ENCODE peak calls at places on chromosomes 4 and X, in eight cellular contexts. V is B cell, I is endothelial cell, J is IMR-90, Z is lower lobe of right lung, E is fibroblast of mammary gland, B is osteocyte, N is pancreas. W is an unnamed sample.

GRCh38 chrX:119266364-119266995 is 30.4 kb downstream of the PGRMC1 start:
- DNase-seq in I (peak), B (no peak), V (no peak), J (peak), E (peak), Z (no peak), N (no peak), W (peak)

GRCh38 chrX:40130207-40130606 is 32.4 kb upstream of the BCOR start:
- DNase-seq in E (peak), J (peak), V (no peak), I (no peak), Z (no peak), N (no peak), B (no peak), W (no peak)

GRCh38 chrX:93673056-93673868 is at the start of gene NAP1L3:
- DNase-seq in B (peak), E (peak), V (no peak), I (peak), J (peak), N (peak), Z (peak), W (peak)

GRCh38 chrX:71996826-71997225 is 86.2 kb downstream of the NHSL2 start:
- DNase-seq in E (peak), N (no peak), Z (no peak), I (no peak), J (no peak), V (no peak), B (peak), W (no peak)

GRCh38 chr4:145293658-145294057 is 113.3 kb upstream of the OTUD4 start:
- DNase-seq in B (no peak), V (no peak), N (no peak), I (no peak), Z (no peak), E (peak), J (peak), W (no peak)

GRCh38 chr4:127143460-127144190 is 489.1 kb upstream of the INTU start:
- DNase-seq in I (no peak), N (no peak), J (peak), Z (no peak), B (no peak), E (peak), V (no peak), W (no peak)

GRCh38 chrX:153971124-153971631 is 440 bp downstream of the HCFC1 start:
- DNase-seq in I (peak), N (peak), V (peak), B (peak), J (peak), E (peak), Z (peak), W (peak)

GRCh38 chrX:96394566-96394965 is 290.1 kb upstream of the DIAPH2 start:
- DNase-seq in B (no peak), E (peak), N (no peak), J (peak), Z (no peak), V (no peak), I (no peak), W (no peak)

GRCh38 chr4:137432431-137432830 is 99.9 kb downstream of the PCDH18 start:
- DNase-seq in I (no peak), V (no peak), Z (no peak), J (no peak), E (no peak), N (no peak), B (no peak), W (no peak)

GRCh38 chr4:10527438-10527837 is 70.2 kb upstream of the ZNF518B start:
- DNase-seq in V (no peak), E (no peak), I (no peak), J (no peak), N (no peak), B (no peak), Z (no peak), W (no peak)

GRCh38 chr4:138338840-138339239 is 96.7 kb upstream of the SLC7A11 start:
- DNase-seq in V (no peak), E (no peak), I (no peak), Z (no peak), N (no peak), J (no peak), B (no peak), W (no peak)

GRCh38 chr4:137601924-137602323 is 69.6 kb upstream of the PCDH18 start:
- DNase-seq in I (no peak), Z (no peak), E (no peak), J (peak), V (no peak), N (no peak), B (no peak), W (no peak)

GRCh38 chr4:151690884-151691283 is 69.9 kb downstream of the GATB start:
- DNase-seq in Z (no peak), E (peak), I (no peak), V (no peak), B (no peak), N (no peak), J (no peak), W (no peak)

GRCh38 chr4:15457401-15458201 is 12.1 kb upstream of the CC2D2A start:
- DNase-seq in V (peak), J (peak), Z (no peak), B (no peak), E (peak), N (no peak), I (no peak), W (peak)

GRCh38 chrX:920234-920799 is 289.7 kb downstream of the SHOX start:
- DNase-seq in J (no peak), I (no peak), Z (no peak), V (no peak), B (peak), N (no peak), E (peak), W (no peak)

GRCh38 chr4:10998826-10999225 is 314.3 kb upstream of the CLNK start:
- DNase-seq in Z (no peak), N (no peak), J (no peak), E (no peak), B (no peak), V (no peak), I (no peak), W (no peak)

GRCh38 chrX:97039363-97040029 is 155.8 kb downstream of the RPA4 start:
- DNase-seq in N (peak), B (no peak), I (no peak), V (no peak), E (peak), J (peak), Z (no peak), W (peak)

GRCh38 chrX:136779346-136779781 is 1.4 kb downstream of the ARHGEF6 start:
- DNase-seq in V (no peak), I (no peak), Z (no peak), N (no peak), J (no peak), B (no peak), E (no peak), W (no peak)

GRCh38 chrX:13196778-13197177 is 123.1 kb downstream of the ATXN3L start:
- DNase-seq in V (no peak), I (no peak), N (no peak), J (no peak), Z (no peak), B (no peak), E (no peak), W (no peak)

GRCh38 chrX:109537324-109537665 is 651 bp downstream of the NXT2 start:
- DNase-seq in N (peak), Z (no peak), I (peak), J (peak), V (no peak), B (no peak), E (peak), W (no peak)

GRCh38 chrX:87744391-87744790 is 226.8 kb downstream of the KLHL4 start:
- DNase-seq in J (no peak), V (no peak), B (no peak), I (no peak), Z (no peak), E (no peak), N (no peak), W (no peak)

GRCh38 chrX:154019061-154019621 is 561 bp downstream of the IRAK1 start:
- DNase-seq in N (no peak), J (no peak), Z (no peak), V (no peak), I (no peak), B (no peak), E (no peak), W (no peak)

GRCh38 chr4:42123071-42123644 is 29.3 kb downstream of the BEND4 start:
- DNase-seq in Z (no peak), N (no peak), J (no peak), B (no peak), E (no peak), I (no peak), V (no peak), W (no peak)

GRCh38 chr4:140249351-140249750 is 95.4 kb upstream of the MAML3 start:
- DNase-seq in B (no peak), J (peak), Z (no peak), E (peak), N (no peak), I (no peak), V (no peak), W (no peak)

GRCh38 chr4:114384629-114385028 is 214.0 kb upstream of the UGT8 start:
- DNase-seq in I (peak), N (no peak), J (peak), B (no peak), V (no peak), E (peak), Z (no peak), W (no peak)

GRCh38 chrX:22109442-22109841 is 77.3 kb downstream of the PHEX start:
- DNase-seq in J (peak), V (no peak), Z (no peak), I (no peak), B (no peak), N (no peak), E (peak), W (no peak)

GRCh38 chrX:16649858-16650257 is at the start of gene S100G:
- DNase-seq in J (no peak), E (no peak), B (no peak), N (no peak), V (no peak), Z (no peak), I (no peak), W (no peak)

GRCh38 chr4:83473966-83474365 is 10.9 kb downstream of the ABRAXAS1 start:
- DNase-seq in Z (no peak), N (no peak), J (no peak), B (no peak), E (no peak), V (no peak), I (no peak), W (no peak)

GRCh38 chr4:145736241-145736831 is 56.4 kb downstream of the C4orf51 start:
- DNase-seq in V (no peak), N (peak), E (peak), I (no peak), B (no peak), J (no peak), Z (peak), W (no peak)

DNA sequence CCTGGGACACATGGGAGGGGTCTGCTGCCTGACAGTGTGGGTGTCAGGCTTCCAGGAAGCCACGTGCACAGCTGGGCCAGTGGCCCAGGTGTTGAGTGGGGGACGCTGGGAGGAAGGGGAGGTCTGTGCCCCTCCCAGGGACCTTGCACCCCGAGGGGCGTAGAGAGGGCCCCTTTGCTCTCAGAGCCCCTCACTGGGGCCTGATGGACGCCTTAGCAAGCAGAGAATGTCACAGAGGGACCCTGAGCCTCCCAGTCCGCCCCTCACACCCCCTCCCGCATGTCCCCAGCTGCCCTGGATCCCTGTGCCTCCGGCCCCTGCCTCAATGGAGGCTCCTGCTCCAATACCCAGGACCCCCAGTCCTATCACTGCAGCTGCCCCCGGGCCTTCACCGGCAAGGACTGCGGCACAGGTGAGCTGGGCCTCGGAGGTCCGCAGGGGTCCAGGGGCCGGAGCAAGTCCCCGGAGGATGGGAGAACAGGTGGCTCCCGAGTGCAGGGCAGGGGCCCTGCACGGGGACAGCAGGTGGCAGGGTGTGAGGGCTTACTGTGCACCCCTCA is 2.1 kb downstream of the HGFAC start:
- DNase-seq in I (no peak), Z (no peak), B (no peak), E (no peak), J (no peak), V (no peak), N (no peak), W (no peak)
- TF ChIP-seq CTCF in I (no peak), Z (no peak), B (no peak), E (no peak), J (no peak), V (peak), N (no peak), W (no peak)

DNA sequence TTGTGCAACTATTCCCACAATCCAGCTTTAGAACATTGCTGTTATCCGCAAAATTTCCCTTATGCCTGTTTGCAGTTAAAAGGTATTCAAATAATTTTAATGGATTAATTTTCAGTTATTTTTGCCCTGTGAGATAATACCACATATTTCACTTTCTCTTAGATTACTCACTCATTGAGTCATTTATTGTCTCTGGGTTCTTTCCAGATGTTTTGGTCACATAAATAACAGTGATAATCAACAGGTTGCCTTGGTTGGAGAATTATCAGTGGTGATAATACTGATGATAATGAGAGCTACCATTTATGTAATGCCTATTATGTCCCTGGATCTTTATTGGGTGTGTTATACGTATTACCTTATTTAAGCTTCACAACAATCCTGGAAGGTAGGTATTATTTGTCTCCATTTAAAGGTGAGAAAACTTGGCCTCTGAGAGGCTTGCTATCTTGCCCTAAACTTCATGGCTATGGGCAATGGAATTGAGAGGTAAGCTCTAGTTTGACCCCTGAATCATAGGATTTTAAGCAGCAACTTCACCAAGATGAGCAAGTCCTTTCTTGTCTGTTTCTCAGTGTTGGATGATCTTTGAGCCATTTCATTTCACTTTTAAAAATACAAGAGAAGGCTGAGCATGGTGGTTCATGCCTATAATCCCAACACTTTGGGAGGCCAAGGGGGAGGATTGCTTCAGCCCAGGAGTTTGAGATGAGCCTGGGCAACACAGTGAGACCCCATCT is 87.4 kb downstream of the KIT start:
- DNase-seq in I (no peak), J (peak), Z (no peak), E (peak), N (no peak), B (no peak), V (no peak), W (no peak)
- TF ChIP-seq CTCF in I (no peak), J (no peak), Z (no peak), E (no peak), N (no peak), B (no peak), V (no peak), W (no peak)

DNA sequence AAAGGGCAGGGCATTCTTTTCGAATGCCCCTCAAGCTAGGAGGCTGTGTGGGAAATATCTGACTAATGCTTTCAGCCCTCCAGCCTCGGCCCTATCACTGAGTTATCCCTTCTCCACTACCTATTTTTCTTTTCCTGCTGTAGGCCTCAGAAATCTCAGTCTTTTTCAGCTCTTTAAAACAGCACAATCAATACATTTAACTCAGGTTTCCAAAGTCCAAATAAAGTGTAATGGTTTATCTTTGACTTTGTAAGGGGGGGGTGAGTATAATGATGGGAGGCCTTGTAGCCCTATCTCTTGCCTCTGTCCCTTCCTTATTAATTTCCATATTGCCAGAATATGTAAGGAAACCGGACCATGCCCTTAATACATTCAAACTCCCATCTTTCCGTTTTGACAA is 1.6 kb upstream of the WNK3 start:
- DNase-seq in N (no peak), V (no peak), B (no peak), Z (no peak), E (no peak), J (no peak), I (no peak), W (no peak)
- TF ChIP-seq CTCF in N (no peak), V (no peak), B (no peak), Z (no peak), E (no peak), J (no peak), I (no peak), W (no peak)

GRCh38 chrX:115895678-115896329 is 274.7 kb upstream of the AGTR2 start:
- DNase-seq in V (no peak), B (peak), N (no peak), E (no peak), I (no peak), J (no peak), Z (no peak), W (no peak)

GRCh38 chrX:115900425-115900824 is 270.1 kb upstream of the AGTR2 start:
- DNase-seq in B (peak), N (no peak), E (no peak), J (no peak), I (no peak), Z (no peak), V (no peak), W (no peak)

GRCh38 chrX:115897956-115898355 is 272.6 kb upstream of the AGTR2 start:
- DNase-seq in J (no peak), N (no peak), V (no peak), B (no peak), I (no peak), Z (no peak), E (no peak), W (no peak)

GRCh38 chrX:115896362-115896761 is 274.2 kb upstream of the AGTR2 start:
- DNase-seq in V (no peak), B (peak), Z (no peak), N (no peak), J (no peak), E (no peak), I (no peak), W (no peak)

DNA sequence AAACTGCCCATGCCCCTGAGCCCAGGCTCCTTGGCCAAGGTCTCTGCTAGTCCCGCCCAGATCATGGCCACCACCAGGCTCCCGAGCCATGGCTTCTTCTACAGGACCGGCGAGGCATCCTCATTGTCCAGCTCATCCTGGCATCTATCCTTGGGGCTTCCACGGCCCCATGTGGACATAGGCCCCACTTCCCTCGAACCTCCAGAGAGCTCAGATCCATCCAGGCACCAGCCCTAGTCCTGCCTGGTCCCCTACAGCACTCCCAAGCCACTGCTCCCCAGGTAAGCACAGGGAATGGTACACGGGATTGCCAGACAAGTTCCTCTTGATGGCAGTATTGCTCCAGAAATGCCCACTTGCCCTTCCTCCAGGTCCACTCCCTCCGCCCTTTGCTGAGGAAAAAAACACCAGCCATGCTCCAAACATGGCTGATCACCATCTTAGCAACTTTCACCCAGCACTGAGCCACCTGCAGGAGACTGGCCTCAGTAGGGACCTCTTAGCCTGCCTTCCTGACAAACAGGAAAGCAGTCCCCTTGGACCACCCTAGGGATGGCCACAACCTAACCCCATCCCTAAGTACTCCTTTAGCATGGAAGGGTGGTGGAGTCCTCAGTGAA is 272.1 kb upstream of the AGTR2 start:
- DNase-seq in J (peak), B (peak), V (peak), E (peak), N (peak), Z (no peak), I (peak), W (peak)
- TF ChIP-seq CTCF in J (peak), B (no peak), V (no peak), E (peak), N (peak), Z (no peak), I (no peak), W (no peak)

GRCh38 chr4:7301126-7301785 is 108.9 kb downstream of the SORCS2 start:
- DNase-seq in B (no peak), J (no peak), Z (no peak), N (no peak), E (no peak), V (no peak), I (no peak), W (no peak)
- TF ChIP-seq CTCF in B (no peak), J (no peak), Z (no peak), N (no peak), E (no peak), V (no peak), I (no peak), W (no peak)

GRCh38 chr4:105633241-105633640 is 75.2 kb downstream of the INTS12 start:
- DNase-seq in J (no peak), E (no peak), V (no peak), I (no peak), B (no peak), Z (no peak), N (no peak), W (no peak)

GRCh38 chr4:105634402-105634801 is 74.1 kb downstream of the INTS12 start:
- DNase-seq in Z (no peak), N (no peak), V (no peak), B (no peak), E (no peak), J (no peak), I (no peak), W (no peak)

GRCh38 chr4:105632599-105632998 is 75.9 kb downstream of the INTS12 start:
- DNase-seq in Z (no peak), E (no peak), N (no peak), V (no peak), B (no peak), J (no peak), I (no peak), W (no peak)

GRCh38 chr4:105630670-105631655 is 77.5 kb downstream of the INTS12 start:
- DNase-seq in V (no peak), B (no peak), N (no peak), E (no peak), I (no peak), Z (no peak), J (no peak), W (no peak)

GRCh38 chr4:105631818-105632400 is 76.6 kb downstream of the INTS12 start:
- DNase-seq in E (peak), Z (no peak), J (no peak), I (no peak), N (no peak), V (no peak), B (no peak), W (no peak)
- TF ChIP-seq CTCF in E (peak), Z (no peak), J (no peak), I (peak), N (peak), V (no peak), B (no peak), W (no peak)

GRCh38 chr4:164701665-164702064 is 52.3 kb upstream of the SMIM31 start:
- DNase-seq in B (no peak), I (no peak), E (no peak), J (no peak), V (no peak), Z (no peak), N (no peak), W (peak)

GRCh38 chr4:164695650-164696049 is 58.3 kb upstream of the SMIM31 start:
- DNase-seq in N (no peak), Z (no peak), E (no peak), B (no peak), J (no peak), I (no peak), V (no peak), W (no peak)

DNA sequence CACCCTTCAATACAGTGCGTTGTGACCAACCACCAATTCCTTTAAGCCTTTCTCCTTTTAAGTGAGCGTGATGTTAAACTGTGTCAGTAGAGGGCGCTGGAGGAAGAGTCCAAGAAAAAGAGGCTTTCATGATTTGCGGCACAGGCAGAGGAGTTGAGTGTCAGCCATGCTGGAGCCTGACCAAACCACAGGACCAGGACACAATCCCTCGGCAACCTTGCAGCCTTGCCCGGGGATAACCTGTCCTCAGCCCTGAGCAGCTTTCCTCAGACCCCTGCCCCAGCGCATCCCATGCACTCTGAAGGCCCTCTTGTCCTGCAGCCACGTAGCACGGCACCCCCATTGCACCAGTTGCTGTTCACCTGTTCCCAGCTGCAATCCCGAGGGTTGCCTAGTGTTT is 53.5 kb upstream of the SMIM31 start:
- DNase-seq in B (no peak), N (no peak), J (no peak), Z (no peak), I (peak), V (no peak), E (peak), W (peak)
- TF ChIP-seq CTCF in B (peak), N (no peak), J (no peak), Z (no peak), I (peak), V (no peak), E (peak), W (peak)